ENCODE peak calls at places on chromosomes 16 and 17, in nine cellular contexts. B is T1000; X is stimulated activated CD4-positive, alpha-beta T cell treated with anti-CD3 and anti-CD28 coated beads, TNF-alpha, amount 100 ng/mL, for 4 hours; J is activated naive CD4-positive, alpha-beta T cell; A is esophagus squamous epithelium; M is cerebellum; E is retina; U is A172; T is suprapubic skin. O is an unnamed sample.

GRCh38 chr17:78236362-78237127 is 5.1 kb downstream of the TMEM235 start:
- DNase-seq in A (no peak), X (no peak), M (no peak), J (no peak), U (no peak), T (no peak), E (no peak), B (no peak), O (no peak)

GRCh38 chr16:27977966-27978365 is 85.5 kb downstream of the GSG1L start:
- DNase-seq in J (no peak), X (no peak), E (no peak), T (no peak), M (no peak), A (no peak), U (peak), B (no peak), O (no peak)

GRCh38 chr17:78498848-78499247 is 78.3 kb downstream of the DNAH17 start:
- DNase-seq in A (no peak), B (no peak), J (no peak), X (no peak), U (no peak), E (no peak), M (no peak), T (no peak), O (no peak)

GRCh38 chr16:1125471-1125870 is 27.4 kb upstream of the CACNA1H start:
- DNase-seq in J (no peak), M (no peak), B (no peak), U (no peak), A (no peak), T (no peak), X (no peak), E (peak), O (no peak)

GRCh38 chr17:43983515-43984411 is 20.7 kb upstream of the NAGS start:
- DNase-seq in U (no peak), B (no peak), J (peak), A (no peak), X (no peak), M (no peak), T (no peak), E (peak), O (no peak)

GRCh38 chr17:81867952-81868673 is 3.0 kb downstream of the ARHGDIA start:
- DNase-seq in U (no peak), J (no peak), A (no peak), X (no peak), M (no peak), T (no peak), E (no peak), B (no peak), O (no peak)

GRCh38 chr16:30758988-30759461 is 2.8 kb downstream of the CFAP119 start:
- DNase-seq in U (no peak), A (no peak), B (no peak), E (no peak), X (no peak), J (no peak), T (no peak), M (no peak), O (no peak)

GRCh38 chr16:28189237-28189636 is 22.5 kb downstream of the XPO6 start:
- DNase-seq in U (peak), A (no peak), B (no peak), E (no peak), T (no peak), M (no peak), J (no peak), X (no peak), O (no peak)

GRCh38 chr16:24748242-24748641 is 18.8 kb downstream of the TNRC6A start:
- DNase-seq in B (peak), U (peak), X (no peak), T (no peak), E (no peak), M (peak), J (no peak), A (no peak), O (no peak)

GRCh38 chr17:63635787-63636186 is 13.6 kb downstream of the MAP3K3 start:
- DNase-seq in A (no peak), J (no peak), E (no peak), T (no peak), U (no peak), B (no peak), X (no peak), M (peak), O (peak)

GRCh38 chr16:19935696-19936095 is 51.0 kb upstream of the GPRC5B start:
- DNase-seq in X (no peak), J (no peak), M (no peak), B (no peak), T (no peak), A (no peak), U (no peak), E (no peak), O (no peak)

GRCh38 chr16:54102888-54103866 is 183.4 kb downstream of the IRX3 start:
- DNase-seq in T (no peak), X (no peak), U (no peak), A (no peak), B (no peak), J (no peak), M (no peak), E (no peak), O (no peak)

GRCh38 chr17:35021520-35022380 is 41.4 kb downstream of the LIG3 start:
- DNase-seq in B (no peak), M (no peak), X (no peak), U (no peak), T (no peak), A (no peak), J (no peak), E (no peak), O (no peak)

GRCh38 chr17:72120878-72121163 is at the start of gene SOX9:
- DNase-seq in U (peak), M (peak), T (peak), B (peak), E (no peak), J (no peak), A (no peak), X (no peak), O (peak)

GRCh38 chr16:9258423-9259051 is 167.1 kb downstream of the HAPSTR1 start:
- DNase-seq in U (peak), T (no peak), J (no peak), A (no peak), X (no peak), B (no peak), M (peak), E (peak), O (peak)

GRCh38 chr17:27956601-27957445 is 63.7 kb upstream of the LYRM9 start:
- DNase-seq in E (peak), T (no peak), B (no peak), U (no peak), X (no peak), M (no peak), A (no peak), J (no peak), O (peak)

GRCh38 chr16:87845213-87845612 is 24.1 kb downstream of the SLC7A5 start:
- DNase-seq in M (no peak), J (no peak), B (no peak), X (no peak), U (no peak), A (no peak), T (no peak), E (no peak), O (no peak)

GRCh38 chr16:88505405-88506082 is 52.5 kb downstream of the ZFPM1 start:
- DNase-seq in U (peak), A (no peak), M (no peak), B (no peak), T (no peak), J (peak), E (no peak), X (peak), O (no peak)

GRCh38 chr16:86044241-86044671 is 145.3 kb downstream of the IRF8 start:
- DNase-seq in E (peak), U (peak), A (no peak), J (peak), M (no peak), X (no peak), T (no peak), B (no peak), O (peak)

GRCh38 chr17:37742114-37742761 is 2.6 kb downstream of the HNF1B start:
- DNase-seq in B (no peak), X (no peak), M (no peak), U (no peak), T (no peak), J (no peak), E (peak), A (no peak), O (no peak)

GRCh38 chr16:77833906-77834599 is 45.7 kb downstream of the VAT1L start:
- DNase-seq in T (no peak), X (no peak), A (no peak), M (no peak), E (peak), J (no peak), U (peak), B (no peak), O (no peak)

GRCh38 chr17:77886387-77886728 is 72.1 kb upstream of the TNRC6C start:
- DNase-seq in B (no peak), J (no peak), T (no peak), U (no peak), M (no peak), X (no peak), A (no peak), E (no peak), O (no peak)

GRCh38 chr16:86219655-86220445 is 290.5 kb upstream of the FOXF1 start:
- DNase-seq in U (no peak), X (no peak), B (no peak), E (no peak), A (no peak), T (peak), J (no peak), M (no peak), O (no peak)

GRCh38 chr16:58518083-58518979 is 3.0 kb downstream of the SETD6 start:
- DNase-seq in X (no peak), E (no peak), J (no peak), M (no peak), T (no peak), A (no peak), U (no peak), B (no peak), O (no peak)

GRCh38 chr17:78120537-78120936 is 8.0 kb downstream of the TMC6 start:
- DNase-seq in A (no peak), J (no peak), B (no peak), E (no peak), U (no peak), T (no peak), M (no peak), X (no peak), O (no peak)

GRCh38 chr16:66541388-66542360 is 8.2 kb downstream of the TK2 start:
- DNase-seq in A (no peak), T (no peak), M (no peak), X (no peak), J (no peak), B (no peak), U (no peak), E (no peak), O (no peak)

GRCh38 chr17:4110152-4110551 is 32.7 kb downstream of the ZZEF1 start:
- DNase-seq in E (no peak), T (no peak), B (no peak), A (no peak), X (no peak), M (no peak), J (no peak), U (peak), O (no peak)

GRCh38 chr17:40097931-40098845 is 2.2 kb downstream of the NR1D1 start:
- DNase-seq in U (peak), T (no peak), X (no peak), A (no peak), J (no peak), M (no peak), B (no peak), E (no peak), O (peak)

O was measured in G401.